ENCODE peak calls at places on chromosomes 2 and 18, in seven cellular contexts. I, C, W, S, B, X and N are unnamed samples.
A peak's percentile ranks its signal among the peaks of the same experiment; 100 is the strongest.

GRCh38 chr2:195612515-195613495 is 44.2 kb upstream of the SLC39A10 start:
- DNase-seq in I (no peak), W (peak; percentile 81), B (no peak), X (no peak), C (no peak), S (peak; percentile 44), N (peak; percentile 46)

GRCh38 chr2:212953170-212953920 is 198.1 kb downstream of the IKZF2 start:
- DNase-seq in X (no peak), I (no peak), C (no peak), W (no peak), B (no peak), S (no peak), N (no peak)

GRCh38 chr2:240249423-240250149 is 109.1 kb upstream of the OTOS start:
- DNase-seq in C (no peak), S (no peak), I (peak; percentile 73), W (peak; percentile 26), B (no peak), X (no peak), N (peak; percentile 8)

GRCh38 chr2:68721482-68722071 is 13.0 kb upstream of the ARHGAP25 start:
- DNase-seq in W (no peak), I (no peak), C (no peak), B (no peak), X (no peak), S (no peak), N (no peak)

GRCh38 chr2:120344991-120345975 is 653 bp upstream of the INHBB start:
- DNase-seq in B (no peak), S (no peak), C (no peak), I (peak; percentile 86), W (no peak), X (no peak), N (no peak)

GRCh38 chr18:55384551-55385275 is 203.3 kb downstream of the TCF4 start:
- DNase-seq in X (no peak), B (no peak), I (no peak), C (no peak), W (peak; percentile 39), S (peak; percentile 62), N (no peak)

GRCh38 chr18:34544930-34545329 is 165.2 kb upstream of the DTNA start:
- DNase-seq in S (no peak), C (no peak), B (no peak), X (no peak), W (no peak), I (no peak), N (no peak)

GRCh38 chr2:8580316-8581047 is 101.4 kb upstream of the ID2 start:
- DNase-seq in I (no peak), C (no peak), W (no peak), S (no peak), B (no peak), X (no peak), N (no peak)

GRCh38 chr2:70132244-70133126 is 45.2 kb downstream of the PCBP1 start:
- DNase-seq in X (peak; percentile 54), I (no peak), S (peak; percentile 76), B (peak; percentile 88), C (no peak), W (peak; percentile 61), N (no peak)

GRCh38 chr18:63975632-63976031 is 5.8 kb downstream of the SERPINB8 start:
- DNase-seq in S (no peak), W (no peak), I (no peak), B (no peak), X (no peak), C (no peak), N (no peak)

GRCh38 chr18:34283506-34283905 is 58.8 kb upstream of the NOL4 start:
- DNase-seq in C (no peak), X (no peak), B (no peak), W (no peak), I (no peak), S (no peak), N (no peak)

GRCh38 chr2:33354981-33355380 is 121.5 kb upstream of the RASGRP3 start:
- DNase-seq in W (no peak), X (no peak), C (no peak), B (no peak), I (no peak), S (peak; percentile 67), N (no peak)

GRCh38 chr2:225668606-225669266 is 269.2 kb downstream of the NYAP2 start:
- DNase-seq in W (peak; percentile 87), C (no peak), X (no peak), S (peak; percentile 84), B (peak; percentile 11), I (no peak), N (no peak)

GRCh38 chr2:124913873-124914272 is 888.8 kb downstream of the CNTNAP5 start:
- DNase-seq in B (no peak), X (no peak), W (no peak), S (no peak), C (no peak), I (no peak), N (no peak)

GRCh38 chr2:216516730-216517350 is 18.2 kb downstream of the RPL37A start:
- DNase-seq in X (no peak), W (peak; percentile 62), I (no peak), C (no peak), S (peak; percentile 75), B (no peak), N (no peak)

GRCh38 chr2:64410673-64411072 is 43.3 kb upstream of the LGALSL start:
- DNase-seq in B (no peak), I (no peak), C (no peak), S (no peak), X (no peak), W (no peak), N (no peak)

GRCh38 chr18:1062592-1062991 is 157.9 kb downstream of the ADCYAP1 start:
- DNase-seq in X (no peak), S (no peak), C (no peak), W (no peak), I (no peak), B (no peak), N (no peak)

GRCh38 chr2:239400907-239401449 is at the start of gene HDAC4:
- DNase-seq in I (peak; percentile 99), B (peak; percentile 100), X (peak; percentile 99), W (peak; percentile 86), S (peak; percentile 99), C (peak; percentile 93), N (peak; percentile 99)

GRCh38 chr2:151857650-151858049 is 29.4 kb upstream of the ARL5A start:
- DNase-seq in I (no peak), C (no peak), X (no peak), W (peak; percentile 91), S (no peak), B (no peak), N (no peak)

GRCh38 chr2:240986787-240987411 is 11.5 kb upstream of the SNED1 start:
- DNase-seq in S (peak; percentile 92), B (no peak), W (no peak), C (no peak), X (peak; percentile 70), I (peak; percentile 79), N (no peak)

GRCh38 chr18:12686100-12686499 is 16.4 kb downstream of the CEP76 start:
- DNase-seq in C (no peak), W (peak; percentile 52), I (no peak), S (peak; percentile 35), B (no peak), X (no peak), N (no peak)

GRCh38 chr18:13096232-13096631 is 105.1 kb downstream of the CEP192 start:
- DNase-seq in X (no peak), B (no peak), I (no peak), C (no peak), W (no peak), S (no peak), N (no peak)

GRCh38 chr18:74314759-74315463 is 728 bp upstream of the C18orf63 start:
- DNase-seq in B (no peak), S (no peak), W (no peak), X (peak; percentile 26), I (no peak), C (no peak), N (no peak)

GRCh38 chr18:32674491-32674890 is 98.3 kb downstream of the KLHL14 start:
- DNase-seq in I (no peak), B (no peak), C (no peak), X (no peak), W (peak; percentile 31), S (no peak), N (no peak)

GRCh38 chr18:32670727-32671126 is 102.1 kb downstream of the KLHL14 start:
- DNase-seq in I (no peak), C (no peak), W (no peak), X (no peak), B (no peak), S (no peak), N (no peak)

GRCh38 chr18:32669549-32670165 is 103.2 kb downstream of the KLHL14 start:
- DNase-seq in C (no peak), W (no peak), X (no peak), B (no peak), I (peak; percentile 33), S (no peak), N (no peak)
- TF ChIP-seq CTCF in C (no peak), W (peak; percentile 10), X (no peak), B (no peak), I (no peak), S (no peak), N (peak; percentile 20)

GRCh38 chr2:79040967-79041582 is 15.6 kb downstream of the REG3G start:
- DNase-seq in W (peak; percentile 4), C (no peak), I (no peak), B (no peak), X (no peak), S (no peak), N (no peak)
- TF ChIP-seq CTCF in W (peak; percentile 3), C (no peak), I (no peak), B (peak; percentile 62), X (peak; percentile 16), S (no peak), N (peak; percentile 77)

DNA sequence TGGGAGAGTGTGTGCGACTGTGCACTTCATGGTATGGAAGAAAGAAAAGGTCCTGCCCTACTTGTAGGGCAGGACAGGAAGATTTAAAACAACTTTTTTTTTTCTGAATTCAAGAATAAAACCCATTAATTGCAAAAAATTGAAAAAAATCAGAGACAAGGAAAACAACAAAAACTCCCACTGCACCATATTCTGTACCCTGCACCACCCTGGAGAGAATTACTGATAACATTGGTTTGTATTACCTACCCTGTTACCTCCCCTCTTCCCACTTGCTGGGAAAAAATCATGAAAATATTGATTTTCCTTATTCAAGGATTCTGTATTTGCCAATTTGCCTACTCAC is 77.6 kb downstream of the DYSF start:
- DNase-seq in W (no peak), I (no peak), S (no peak), X (no peak), C (no peak), B (no peak), N (no peak)
- TF ChIP-seq CTCF in W (no peak), I (no peak), S (peak; percentile 5), X (no peak), C (no peak), B (no peak), N (no peak)

GRCh38 chr2:229164545-229165249 is 106.4 kb downstream of the PID1 start:
- DNase-seq in W (peak; percentile 27), B (no peak), S (peak; percentile 26), I (no peak), X (no peak), C (no peak), N (no peak)

GRCh38 chr2:229163893-229164292 is 107.2 kb downstream of the PID1 start:
- DNase-seq in S (no peak), I (no peak), B (no peak), C (no peak), X (no peak), W (no peak), N (no peak)

GRCh38 chr2:229160180-229160579 is 110.9 kb downstream of the PID1 start:
- DNase-seq in S (no peak), X (no peak), C (no peak), W (peak; percentile 59), B (no peak), I (no peak), N (no peak)

GRCh38 chr2:229159405-229159804 is 111.7 kb downstream of the PID1 start:
- DNase-seq in C (no peak), X (no peak), I (no peak), S (no peak), W (no peak), B (no peak), N (no peak)

GRCh38 chr2:229160984-229161383 is 110.1 kb downstream of the PID1 start:
- DNase-seq in I (no peak), B (no peak), S (no peak), W (no peak), C (no peak), X (no peak), N (no peak)
- TF ChIP-seq CTCF in I (no peak), B (no peak), S (no peak), W (no peak), C (no peak), X (no peak), N (no peak)